ENCODE peak calls at places on chromosomes 4 and X, in six cellular contexts. J is A172, G is HFF-Myc, Z is GM04504, T is left kidney, X is left lobe of liver. Y is an unnamed sample.

GRCh38 chr4:72591547-72591946 is 22.5 kb upstream of the ADAMTS3 start:
- DNase-seq in J (no peak), G (no peak), Z (no peak), T (no peak), X (no peak), Y (no peak)

GRCh38 chr4:125538670-125539069 is 223.9 kb downstream of the FAT4 start:
- DNase-seq in J (no peak), G (no peak), Z (no peak), T (no peak), X (no peak), Y (no peak)

GRCh38 chr4:137310593-137311490 is 221.5 kb downstream of the PCDH18 start:
- DNase-seq in J (peak; percentile 61), G (peak; percentile 81), Z (peak; percentile 62), T (no peak), X (no peak), Y (no peak)

GRCh38 chr4:33080262-33080661 is 2360.1 kb downstream of the PCDH7 start:
- DNase-seq in J (no peak), G (no peak), Z (no peak), T (no peak), X (peak; percentile 59), Y (no peak)

GRCh38 chr4:80189581-80189955 is 7.7 kb upstream of the PRDM8 start:
- DNase-seq in J (no peak), G (no peak), Z (no peak), T (no peak), X (no peak), Y (no peak)

GRCh38 chr4:1056671-1057402 is 45.4 kb downstream of the FGFRL1 start:
- DNase-seq in J (no peak), G (no peak), Z (no peak), T (no peak), X (no peak), Y (no peak)

GRCh38 chr4:113849771-113850170 is 88.2 kb upstream of the CAMK2D start:
- DNase-seq in J (peak; percentile 5), G (no peak), Z (no peak), T (no peak), X (peak; percentile 71), Y (no peak)

GRCh38 chr4:32025840-32026459 is 1305.8 kb downstream of the PCDH7 start:
- DNase-seq in J (peak; percentile 79), G (no peak), Z (peak; percentile 20), T (peak; percentile 72), X (no peak), Y (no peak)

GRCh38 chr4:70277121-70277520 is 34.7 kb downstream of the CSN3 start:
- DNase-seq in J (no peak), G (no peak), Z (no peak), T (no peak), X (no peak), Y (no peak)

GRCh38 chrX:53630261-53630660 is 56.3 kb downstream of the HUWE1 start:
- DNase-seq in J (no peak), G (no peak), Z (no peak), T (no peak), X (no peak), Y (no peak)

GRCh38 chrX:110317079-110317819 is 636 bp downstream of the AMMECR1 start:
- DNase-seq in J (no peak), G (no peak), Z (no peak), T (peak; percentile 52), X (peak; percentile 46), Y (peak; percentile 50)

GRCh38 chr4:83118869-83119268 is 4.3 kb upstream of the PLAC8 start:
- DNase-seq in J (no peak), G (no peak), Z (peak; percentile 73), T (peak; percentile 28), X (no peak), Y (no peak)

GRCh38 chr4:144985536-144985935 is 112.5 kb downstream of the ANAPC10 start:
- DNase-seq in J (no peak), G (no peak), Z (no peak), T (no peak), X (no peak), Y (no peak)

GRCh38 chr4:83852085-83852451 is 316.2 kb downstream of the GPAT3 start:
- DNase-seq in J (peak; percentile 61), G (no peak), Z (peak; percentile 39), T (no peak), X (no peak), Y (no peak)

GRCh38 chrX:148580016-148580415 is 79.6 kb downstream of the AFF2 start:
- DNase-seq in J (no peak), G (no peak), Z (no peak), T (no peak), X (no peak), Y (no peak)

GRCh38 chr4:55348436-55348835 is 2.4 kb downstream of the SRD5A3 start:
- DNase-seq in J (no peak), G (no peak), Z (no peak), T (no peak), X (no peak), Y (no peak)

GRCh38 chr4:173990126-173990878 is 293.2 kb downstream of the FBXO8 start:
- DNase-seq in J (peak; percentile 33), G (peak; percentile 5), Z (peak; percentile 19), T (peak; percentile 66), X (no peak), Y (peak; percentile 44)

GRCh38 chr4:103075435-103075893 is 1.1 kb downstream of the SLC9B2 start:
- DNase-seq in J (peak; percentile 15), G (no peak), Z (no peak), T (peak; percentile 43), X (peak; percentile 83), Y (peak; percentile 22)

GRCh38 chr4:152460488-152460887 is 75.4 kb downstream of the FBXW7 start:
- DNase-seq in J (peak; percentile 10), G (peak; percentile 85), Z (peak; percentile 47), T (no peak), X (no peak), Y (peak; percentile 86)

GRCh38 chrX:47540754-47541538 is 20.1 kb upstream of the ARAF start:
- DNase-seq in J (peak; percentile 91), G (peak; percentile 87), Z (peak; percentile 75), T (peak; percentile 96), X (peak; percentile 79), Y (peak; percentile 87)

GRCh38 chr4:163256680-163257343 is 75.6 kb downstream of the NPY1R start:
- DNase-seq in J (no peak), G (no peak), Z (no peak), T (no peak), X (no peak), Y (no peak)

GRCh38 chr4:176309772-176310171 is 10.0 kb upstream of the SPCS3 start:
- DNase-seq in J (no peak), G (no peak), Z (no peak), T (no peak), X (no peak), Y (no peak)

GRCh38 chr4:57612279-57612678 is 502.1 kb upstream of the IGFBP7 start:
- DNase-seq in J (no peak), G (no peak), Z (no peak), T (peak; percentile 21), X (no peak), Y (no peak)

GRCh38 chrX:115030635-115031034 is 13.2 kb upstream of the IL13RA2 start:
- DNase-seq in J (no peak), G (no peak), Z (no peak), T (no peak), X (no peak), Y (no peak)

GRCh38 chrX:136176399-136176825 is 29.1 kb downstream of the FHL1 start:
- DNase-seq in J (peak; percentile 3), G (no peak), Z (peak; percentile 75), T (no peak), X (no peak), Y (no peak)

GRCh38 chr4:5572114-5572513 is 136.2 kb downstream of the EVC2 start:
- DNase-seq in J (no peak), G (no peak), Z (peak; percentile 13), T (no peak), X (no peak), Y (peak; percentile 17)

GRCh38 chr4:27305246-27305645 is 444.6 kb downstream of the STIM2 start:
- DNase-seq in J (no peak), G (no peak), Z (no peak), T (no peak), X (no peak), Y (no peak)

GRCh38 chrX:121571333-121571732 is 523.9 kb downstream of the GLUD2 start:
- DNase-seq in J (no peak), G (no peak), Z (no peak), T (no peak), X (no peak), Y (no peak)

GRCh38 chr4:26885912-26886274 is 25.3 kb downstream of the STIM2 start:
- DNase-seq in J (no peak), G (no peak), Z (no peak), T (no peak), X (no peak), Y (peak; percentile 93)

GRCh38 chr4:123484291-123484926 is 87.8 kb downstream of the SPRY1 start:
- DNase-seq in J (no peak), G (no peak), Z (no peak), T (no peak), X (no peak), Y (no peak)

GRCh38 chr4:1085404-1085799 is 28.0 kb downstream of the RNF212 start:
- DNase-seq in J (no peak), G (no peak), Z (no peak), T (no peak), X (no peak), Y (no peak)

GRCh38 chr4:792729-793108 is 33.2 kb downstream of the CPLX1 start:
- DNase-seq in J (no peak), G (peak; percentile 16), Z (no peak), T (no peak), X (no peak), Y (no peak)

GRCh38 chrX:40975951-40976350 is 109.3 kb upstream of the USP9X start:
- DNase-seq in J (no peak), G (no peak), Z (no peak), T (no peak), X (no peak), Y (no peak)

GRCh38 chr4:81453024-81453423 is 18.7 kb downstream of the RASGEF1B start:
- DNase-seq in J (no peak), G (no peak), Z (no peak), T (no peak), X (no peak), Y (no peak)

GRCh38 chr4:182856862-182857261 is 60.3 kb downstream of the DCTD start:
- DNase-seq in J (no peak), G (no peak), Z (no peak), T (no peak), X (no peak), Y (no peak)

GRCh38 chrX:14398725-14399124 is 130.6 kb upstream of the GLRA2 start:
- DNase-seq in J (no peak), G (no peak), Z (peak; percentile 65), T (no peak), X (no peak), Y (no peak)

Y was measured in NB4.